ENCODE peak calls at places on chromosomes 11 and 22, in six cellular contexts. I is mucosa of descending colon, S is neural crest cell, X is GM12864, E is cardiac fibroblast, D is psoas muscle. H is an unnamed sample.

GRCh38 chr11:128039140-128040021 is 548.0 kb downstream of the ETS1 start:
- DNase-seq in D (peak; percentile 52), S (no peak), I (peak; percentile 53), E (peak; percentile 89), X (peak; percentile 12), H (no peak)

GRCh38 chr11:16612801-16613400 is 125.5 kb upstream of the C11orf58 start:
- DNase-seq in I (no peak), D (no peak), X (no peak), S (no peak), E (no peak), H (peak; percentile 12)

GRCh38 chr11:131991606-131992005 is 621.2 kb downstream of the NTM start:
- DNase-seq in E (no peak), S (no peak), X (no peak), D (no peak), I (no peak), H (no peak)

GRCh38 chr11:31383116-31383515 is 13.5 kb downstream of the DNAJC24 start:
- DNase-seq in X (no peak), I (no peak), S (no peak), D (no peak), E (no peak), H (no peak)

GRCh38 chr22:35842954-35843353 is 125.3 kb downstream of the APOL5 start:
- DNase-seq in D (no peak), I (no peak), S (peak; percentile 28), X (no peak), E (peak; percentile 53), H (peak; percentile 20)

GRCh38 chr11:61906522-61906909 is 10.8 kb downstream of the RAB3IL1 start:
- DNase-seq in X (no peak), I (peak; percentile 3), E (no peak), S (no peak), D (peak; percentile 5), H (no peak)

GRCh38 chr22:41968601-41969000 is 642 bp upstream of the SEPTIN3 start:
- DNase-seq in X (no peak), S (no peak), I (peak; percentile 68), D (no peak), E (peak; percentile 31), H (no peak)

GRCh38 chr11:119196833-119197483 is 9.2 kb upstream of the CBL start:
- DNase-seq in I (no peak), E (peak; percentile 91), X (peak; percentile 59), S (peak; percentile 70), D (no peak), H (peak; percentile 66)

GRCh38 chr22:39960791-39961746 is 872 bp downstream of the TMA7B start:
- DNase-seq in X (peak; percentile 93), I (no peak), E (peak; percentile 89), D (no peak), S (no peak), H (no peak)

GRCh38 chr11:1502971-1503707 is 16.6 kb upstream of the MOB2 start:
- DNase-seq in X (no peak), S (no peak), E (peak; percentile 43), I (no peak), D (no peak), H (no peak)

GRCh38 chr11:69931060-69931910 is 112.1 kb upstream of the FGF3 start:
- DNase-seq in E (no peak), D (no peak), I (peak; percentile 12), S (no peak), X (no peak), H (no peak)

GRCh38 chr22:27978875-27979274 is 59.8 kb upstream of the PITPNB start:
- DNase-seq in D (no peak), I (no peak), X (no peak), E (no peak), S (no peak), H (no peak)

GRCh38 chr11:41206388-41206787 is 253.1 kb downstream of the LRRC4C start:
- DNase-seq in X (no peak), E (no peak), S (no peak), I (no peak), D (no peak), H (no peak)

GRCh38 chr11:43504316-43504950 is 145.7 kb downstream of the TTC17 start:
- DNase-seq in S (peak; percentile 16), X (no peak), I (no peak), E (peak; percentile 15), D (no peak), H (peak; percentile 15)

GRCh38 chr22:17119481-17120202 is 1.5 kb downstream of the TMEM121B start:
- DNase-seq in I (peak; percentile 73), E (peak; percentile 20), D (no peak), X (no peak), S (peak; percentile 34), H (peak; percentile 35)
- TF ChIP-seq CTCF in I (peak; percentile 7), E (peak; percentile 26), D (peak; percentile 56), X (peak; percentile 43), S (peak; percentile 50), H (no peak)

DNA sequence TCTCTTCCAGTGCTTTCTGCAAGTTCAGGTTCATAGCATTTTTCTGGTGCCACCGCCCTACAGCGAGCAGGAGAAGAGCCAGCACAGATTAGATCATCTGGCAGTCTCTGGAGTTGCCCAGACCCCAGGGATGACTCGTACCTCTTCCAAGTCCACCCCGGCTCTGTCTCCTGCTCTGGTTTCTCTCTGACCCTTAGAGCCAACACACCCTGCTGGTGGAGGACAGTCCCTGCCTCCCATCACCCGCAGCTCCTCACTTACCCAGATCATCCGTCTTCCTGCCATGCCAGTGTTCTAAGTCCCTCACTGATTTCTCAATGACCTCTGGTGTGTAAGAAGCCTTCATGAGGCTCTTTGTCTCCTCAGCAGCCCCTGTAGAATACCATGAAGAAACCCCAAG is 28.0 kb downstream of the TST start:
- DNase-seq in S (no peak), E (no peak), I (no peak), D (no peak), X (no peak), H (no peak)
- TF ChIP-seq CTCF in S (no peak), E (no peak), I (no peak), D (no peak), X (no peak), H (no peak)

GRCh38 chr11:115238802-115239201 is 265.4 kb downstream of the CADM1 start:
- DNase-seq in I (no peak), E (no peak), D (no peak), X (no peak), S (no peak), H (no peak)
- TF ChIP-seq CTCF in I (no peak), E (no peak), D (no peak), X (no peak), S (peak; percentile 26), H (no peak)

GRCh38 chr22:49689858-49690257 is 137.8 kb downstream of the BRD1 start:
- DNase-seq in S (no peak), E (no peak), I (no peak), X (no peak), D (no peak), H (no peak)

GRCh38 chr22:49689255-49689770 is 138.4 kb downstream of the BRD1 start:
- DNase-seq in X (no peak), D (no peak), I (no peak), E (no peak), S (no peak), H (no peak)

GRCh38 chr22:49692499-49693225 is 135.0 kb downstream of the BRD1 start:
- DNase-seq in S (no peak), D (no peak), E (no peak), X (no peak), I (no peak), H (no peak)

GRCh38 chr22:49690454-49690853 is 137.2 kb downstream of the BRD1 start:
- DNase-seq in X (no peak), E (no peak), S (no peak), D (no peak), I (no peak), H (no peak)

DNA sequence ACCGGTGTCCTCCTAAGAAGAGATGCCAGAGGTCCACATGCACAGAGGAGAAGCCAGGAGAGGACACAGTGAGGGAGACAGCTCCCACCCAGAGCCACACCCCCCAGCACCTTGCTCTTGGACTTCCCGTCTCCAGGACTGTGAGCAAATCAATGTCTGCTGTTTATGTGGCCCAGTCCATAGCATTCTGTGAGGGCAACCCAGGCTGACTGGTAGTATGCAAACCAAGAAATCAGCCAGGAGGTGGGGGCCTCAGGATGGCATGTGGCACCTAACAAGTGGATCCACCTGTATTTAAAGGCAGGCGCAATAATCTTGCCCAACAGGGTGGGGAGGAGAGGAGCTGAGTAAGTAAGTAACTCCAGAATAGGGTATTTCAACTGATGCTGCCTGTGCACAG is 136.4 kb downstream of the BRD1 start:
- DNase-seq in E (no peak), X (no peak), S (no peak), I (no peak), D (no peak), H (no peak)
- TF ChIP-seq CTCF in E (no peak), X (no peak), S (no peak), I (no peak), D (no peak), H (no peak)

GRCh38 chr11:6413791-6414231 is 5.1 kb downstream of the APBB1 start:
- DNase-seq in E (no peak), D (no peak), I (no peak), X (no peak), S (no peak), H (no peak)

GRCh38 chr11:6420677-6421076 is 1.8 kb upstream of the APBB1 start:
- DNase-seq in D (no peak), X (no peak), E (no peak), S (no peak), I (no peak), H (no peak)

GRCh38 chr11:6418199-6418957 is 516 bp downstream of the APBB1 start:
- DNase-seq in X (no peak), I (peak; percentile 49), S (peak; percentile 52), D (no peak), E (peak; percentile 8), H (peak; percentile 56)

GRCh38 chr11:6414874-6415328 is 4.0 kb downstream of the APBB1 start:
- DNase-seq in S (no peak), I (no peak), X (no peak), D (no peak), E (peak; percentile 7), H (no peak)

GRCh38 chr11:6418958-6419611 is at the start of gene APBB1:
- DNase-seq in I (peak; percentile 81), X (no peak), E (peak; percentile 52), D (peak; percentile 77), S (peak; percentile 67), H (peak; percentile 79)
- TF ChIP-seq CTCF in I (no peak), X (no peak), E (peak; percentile 24), D (peak; percentile 18), S (peak; percentile 31), H (no peak)

GRCh38 chr11:100445231-100445735 is 241.8 kb upstream of the ARHGAP42 start:
- DNase-seq in S (no peak), D (no peak), I (no peak), E (peak; percentile 11), X (no peak), H (no peak)
- TF ChIP-seq CTCF in S (no peak), D (no peak), I (no peak), E (no peak), X (no peak), H (no peak)